ENCODE peak calls at places on chromosomes 12 and 14, in eight cellular contexts. G is caudate nucleus; J is CD4-positive, alpha-beta T cell; Q is ascending aorta; Z is cardiac muscle cell; B is gastrocnemius medialis; U is keratinocyte; D is CD8-positive, alpha-beta T cell. W is an unnamed sample.

GRCh38 chr14:55599250-55599879 is 19.4 kb downstream of the KTN1 start:
- DNase-seq in G (no peak), J (no peak), Q (no peak), Z (peak), B (no peak), U (no peak), D (no peak), W (no peak)

GRCh38 chr12:45543887-45544286 is 185.6 kb upstream of the ARID2 start:
- DNase-seq in G (peak), J (peak), Q (no peak), Z (peak), B (peak), U (peak), D (peak), W (peak)

GRCh38 chr14:23548351-23549318 is 2.9 kb downstream of the ZFHX2 start:
- DNase-seq in G (no peak), J (no peak), Q (no peak), Z (peak), B (no peak), U (no peak), D (no peak), W (no peak)

GRCh38 chr12:122123051-122123760 is 44.6 kb downstream of the MLXIP start:
- DNase-seq in G (peak), J (peak), Q (no peak), Z (peak), B (peak), U (no peak), D (peak), W (peak)

GRCh38 chr12:61272441-61272840 is 987.8 kb upstream of the USP15 start:
- DNase-seq in G (no peak), J (no peak), Q (no peak), Z (no peak), B (no peak), U (no peak), D (no peak), W (no peak)

GRCh38 chr14:49249022-49249421 is 337.2 kb downstream of the RPS29 start:
- DNase-seq in G (no peak), J (no peak), Q (no peak), Z (peak), B (no peak), U (no peak), D (no peak), W (no peak)

GRCh38 chr12:70719672-70720420 is 82.6 kb upstream of the PTPRB start:
- DNase-seq in G (peak), J (no peak), Q (no peak), Z (peak), B (no peak), U (no peak), D (peak), W (peak)

GRCh38 chr12:78115889-78116288 is 285.2 kb downstream of the NAV3 start:
- DNase-seq in G (no peak), J (no peak), Q (no peak), Z (no peak), B (no peak), U (no peak), D (no peak), W (no peak)

GRCh38 chr12:120225852-120226640 is 25.1 kb upstream of the RPLP0 start:
- DNase-seq in G (no peak), J (no peak), Q (no peak), Z (no peak), B (no peak), U (no peak), D (no peak), W (no peak)

GRCh38 chr12:70227911-70228310 is 15.3 kb upstream of the CNOT2 start:
- DNase-seq in G (no peak), J (no peak), Q (no peak), Z (no peak), B (no peak), U (no peak), D (no peak), W (no peak)

GRCh38 chr12:100437038-100437841 is 36.4 kb upstream of the NR1H4 start:
- DNase-seq in G (no peak), J (no peak), Q (no peak), Z (no peak), B (no peak), U (no peak), D (no peak), W (no peak)

GRCh38 chr12:95205685-95206084 is 11.6 kb downstream of the FGD6 start:
- DNase-seq in G (peak), J (no peak), Q (no peak), Z (peak), B (no peak), U (no peak), D (no peak), W (no peak)

GRCh38 chr12:124603910-124604775 is 36.7 kb upstream of the NCOR2 start:
- DNase-seq in G (no peak), J (no peak), Q (no peak), Z (no peak), B (no peak), U (no peak), D (no peak), W (no peak)

GRCh38 chr14:100688598-100689499 is 37.8 kb upstream of the DLK1 start:
- DNase-seq in G (no peak), J (no peak), Q (no peak), Z (peak), B (no peak), U (no peak), D (no peak), W (no peak)

GRCh38 chr14:104970231-104971068 is 7.7 kb downstream of the AHNAK2 start:
- DNase-seq in G (no peak), J (no peak), Q (no peak), Z (peak), B (peak), U (peak), D (no peak), W (no peak)

GRCh38 chr12:89733579-89734201 is 25.1 kb upstream of the ATP2B1 start:
- DNase-seq in G (no peak), J (no peak), Q (no peak), Z (peak), B (no peak), U (peak), D (no peak), W (no peak)

GRCh38 chr14:104435147-104436046 is 144.2 kb upstream of the C14orf180 start:
- DNase-seq in G (no peak), J (no peak), Q (no peak), Z (no peak), B (no peak), U (no peak), D (no peak), W (no peak)

GRCh38 chr12:7039403-7039802 is 21.1 kb upstream of the C1S start:
- DNase-seq in G (no peak), J (no peak), Q (no peak), Z (no peak), B (no peak), U (no peak), D (no peak), W (no peak)

GRCh38 chr12:4034926-4035325 is 161.7 kb upstream of the PARP11 start:
- DNase-seq in G (no peak), J (no peak), Q (no peak), Z (no peak), B (no peak), U (no peak), D (no peak), W (no peak)

GRCh38 chr14:73216035-73216434 is 21.3 kb upstream of the PAPLN start:
- DNase-seq in G (no peak), J (no peak), Q (no peak), Z (no peak), B (no peak), U (no peak), D (no peak), W (no peak)

GRCh38 chr12:124994435-124994975 is 1.1 kb downstream of the BRI3BP start:
- DNase-seq in G (no peak), J (no peak), Q (no peak), Z (peak), B (no peak), U (no peak), D (no peak), W (no peak)

GRCh38 chr12:81296556-81297305 is 218.9 kb downstream of the ACSS3 start:
- DNase-seq in G (no peak), J (no peak), Q (no peak), Z (peak), B (no peak), U (no peak), D (no peak), W (no peak)

GRCh38 chr12:105079011-105079570 is 5.2 kb downstream of the ALDH1L2 start:
- DNase-seq in G (no peak), J (no peak), Q (no peak), Z (no peak), B (no peak), U (no peak), D (no peak), W (no peak)

GRCh38 chr12:110355080-110355479 is 48.4 kb downstream of the ANAPC7 start:
- DNase-seq in G (no peak), J (no peak), Q (no peak), Z (no peak), B (no peak), U (no peak), D (no peak), W (no peak)

GRCh38 chr12:53602176-53602942 is 23.8 kb downstream of the ATF7 start:
- DNase-seq in G (no peak), J (no peak), Q (no peak), Z (no peak), B (no peak), U (no peak), D (no peak), W (no peak)

GRCh38 chr14:68392393-68393085 is 400.3 kb downstream of the ZFP36L1 start:
- DNase-seq in G (no peak), J (no peak), Q (peak), Z (peak), B (peak), U (no peak), D (no peak), W (no peak)

GRCh38 chr12:93851245-93851665 is 174.1 kb downstream of the CRADD start:
- DNase-seq in G (no peak), J (no peak), Q (no peak), Z (no peak), B (no peak), U (no peak), D (no peak), W (no peak)

GRCh38 chr12:56476972-56477432 is 8.6 kb downstream of the SPRYD4 start:
- DNase-seq in G (no peak), J (no peak), Q (no peak), Z (no peak), B (no peak), U (no peak), D (no peak), W (no peak)

GRCh38 chr12:9198012-9198411 is 10.2 kb downstream of the PZP start:
- DNase-seq in G (no peak), J (no peak), Q (no peak), Z (no peak), B (no peak), U (no peak), D (no peak), W (no peak)

GRCh38 chr12:109065154-109065852 is 12.9 kb downstream of the USP30 start:
- DNase-seq in G (no peak), J (no peak), Q (no peak), Z (no peak), B (no peak), U (no peak), D (no peak), W (no peak)

GRCh38 chr14:41718477-41719166 is 111.9 kb downstream of the LRFN5 start:
- DNase-seq in G (no peak), J (no peak), Q (no peak), Z (no peak), B (no peak), U (no peak), D (no peak), W (no peak)

GRCh38 chr14:36600431-36600830 is 18.0 kb upstream of the NKX2-8 start:
- DNase-seq in G (no peak), J (no peak), Q (no peak), Z (no peak), B (no peak), U (no peak), D (no peak), W (no peak)

GRCh38 chr12:65565601-65566560 is 258.4 kb upstream of the HMGA2 start:
- DNase-seq in G (no peak), J (no peak), Q (no peak), Z (peak), B (no peak), U (no peak), D (no peak), W (no peak)

GRCh38 chr12:1691123-1692007 is 495 bp downstream of the ADIPOR2 start:
- DNase-seq in G (no peak), J (peak), Q (no peak), Z (peak), B (no peak), U (no peak), D (no peak), W (no peak)

GRCh38 chr12:20369164-20370000 is 1.0 kb downstream of the PDE3A start:
- DNase-seq in G (peak), J (no peak), Q (no peak), Z (peak), B (peak), U (no peak), D (no peak), W (peak)

GRCh38 chr12:63151061-63151897 is at the start of gene AVPR1A:
- DNase-seq in G (no peak), J (no peak), Q (no peak), Z (no peak), B (peak), U (no peak), D (no peak), W (no peak)

GRCh38 chr12:12024958-12025682 is 45.6 kb upstream of the BCL2L14 start:
- DNase-seq in G (no peak), J (no peak), Q (no peak), Z (no peak), B (no peak), U (no peak), D (no peak), W (no peak)

GRCh38 chr12:122366685-122367475 is 55.6 kb downstream of the CLIP1 start:
- DNase-seq in G (no peak), J (no peak), Q (no peak), Z (peak), B (peak), U (peak), D (no peak), W (no peak)

GRCh38 chr12:104971276-104971675 is 13.2 kb upstream of the SLC41A2 start:
- DNase-seq in G (no peak), J (no peak), Q (no peak), Z (no peak), B (no peak), U (no peak), D (no peak), W (no peak)

GRCh38 chr14:93055651-93056115 is 60.0 kb downstream of the ITPK1 start:
- DNase-seq in G (no peak), J (no peak), Q (no peak), Z (no peak), B (no peak), U (no peak), D (no peak), W (no peak)
- H3K27ac ChIP-seq in G (peak), J (no peak), Q (peak), Z (no peak), B (no peak), U (no peak), D (no peak), W (peak)

DNA sequence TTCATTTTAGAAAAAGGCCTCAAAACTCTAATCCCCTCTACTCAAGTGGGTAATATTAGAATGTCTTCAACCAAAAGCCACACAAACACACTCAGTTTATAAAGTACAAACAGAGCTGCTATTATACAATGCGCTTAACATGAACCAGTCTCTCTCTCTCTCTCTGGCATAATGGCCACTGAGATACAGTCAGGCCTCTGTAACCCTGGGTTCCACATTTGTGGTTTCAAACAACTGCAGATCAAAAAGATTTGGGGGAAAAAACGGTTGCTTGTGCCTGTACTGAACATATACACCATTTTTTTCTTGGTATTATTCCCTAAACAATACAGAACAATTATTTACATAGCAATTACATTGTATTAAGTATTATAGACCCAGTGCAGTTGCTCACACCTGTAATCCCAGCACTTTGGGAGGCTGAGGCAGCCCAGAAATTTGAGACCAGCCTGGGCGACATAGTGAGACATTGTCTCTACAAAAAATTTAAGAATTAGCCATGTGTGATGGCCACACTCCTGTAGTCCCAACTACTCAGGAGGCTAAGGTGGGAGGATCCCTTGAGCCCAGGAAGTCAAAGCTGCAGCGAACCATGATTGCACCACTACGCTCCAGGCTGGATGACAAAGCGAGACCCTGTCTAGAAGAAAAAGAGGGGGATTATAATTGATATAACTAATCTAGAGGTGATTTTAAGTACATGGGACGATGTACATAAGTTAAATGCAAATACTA is 5.6 kb downstream of the SLC11A2 start:
- DNase-seq in G (peak), J (no peak), Q (no peak), Z (no peak), B (no peak), U (no peak), D (no peak), W (no peak)
- H3K27ac ChIP-seq in G (peak), J (no peak), Q (no peak), Z (no peak), B (peak), U (no peak), D (no peak), W (peak)

DNA sequence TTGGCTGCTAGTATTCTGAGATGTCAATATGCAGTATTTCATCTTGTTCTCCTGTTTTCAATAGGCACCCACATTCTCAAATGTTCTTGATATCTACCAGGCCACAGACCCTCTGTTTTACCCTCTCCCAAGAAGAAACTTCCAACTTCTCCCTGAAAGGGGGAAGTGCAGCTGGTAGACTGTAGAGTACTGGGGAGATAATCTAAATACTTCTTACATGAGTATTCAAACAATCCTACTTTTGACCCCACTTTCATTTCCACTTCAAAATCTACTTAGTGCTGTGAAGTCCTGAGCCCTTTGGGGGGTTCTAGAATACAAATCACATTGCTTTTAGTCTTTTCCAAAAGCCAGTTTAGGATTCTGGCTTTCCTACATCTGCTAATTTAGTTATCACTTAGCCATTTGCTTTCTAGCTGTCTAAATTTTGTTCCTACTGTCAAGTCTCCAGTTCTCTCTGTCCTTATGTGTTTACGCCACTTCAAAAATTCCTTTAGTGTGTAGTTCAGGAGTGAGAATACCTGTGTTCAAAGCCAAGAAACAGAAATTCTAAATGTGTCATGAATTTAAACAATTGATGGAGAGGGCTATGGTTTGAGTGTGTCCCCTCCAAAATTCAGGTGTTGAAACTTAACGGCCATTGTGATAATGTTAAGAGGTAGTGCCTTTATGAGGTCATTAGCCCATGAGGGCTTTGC is 11.2 kb upstream of the CATSPERB start:
- DNase-seq in G (no peak), J (no peak), Q (no peak), Z (no peak), B (no peak), U (no peak), D (no peak), W (no peak)
- H3K27ac ChIP-seq in G (no peak), J (no peak), Q (no peak), Z (no peak), B (no peak), U (no peak), D (no peak), W (no peak)

DNA sequence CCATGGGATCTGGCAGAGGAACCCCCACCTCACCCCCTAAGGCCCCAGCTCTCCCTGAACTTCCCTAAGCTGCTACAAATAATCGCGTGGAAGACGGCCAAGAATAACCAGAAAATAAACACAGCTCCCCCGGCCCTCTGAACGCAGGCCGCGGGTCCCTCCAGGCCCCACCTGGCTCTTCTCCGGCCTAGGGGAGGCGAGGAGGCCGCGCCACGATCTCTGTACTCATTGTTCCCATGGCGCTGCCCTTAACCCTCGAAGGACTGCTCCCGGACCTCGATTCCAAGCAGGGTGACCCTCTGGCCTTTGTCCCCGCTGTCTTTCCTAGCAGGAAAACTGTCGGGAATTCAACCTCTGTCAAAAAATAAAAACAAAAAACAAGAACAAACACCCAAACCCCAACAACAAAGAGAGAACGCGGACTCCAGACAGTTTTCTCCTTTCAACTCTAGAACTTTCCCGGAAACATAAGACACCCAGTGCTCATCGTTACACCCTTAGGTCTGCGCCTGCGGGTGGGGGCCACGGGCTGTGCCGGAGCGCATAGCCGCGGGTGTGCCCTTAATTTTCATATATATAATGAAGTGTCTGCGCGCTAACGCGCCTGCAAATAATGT is 34.0 kb upstream of the TBX5 start:
- DNase-seq in G (no peak), J (no peak), Q (no peak), Z (no peak), B (no peak), U (no peak), D (no peak), W (no peak)
- H3K27ac ChIP-seq in G (no peak), J (no peak), Q (no peak), Z (no peak), B (no peak), U (no peak), D (no peak), W (no peak)

GRCh38 chr12:26520154-26520553 is 312.8 kb downstream of the ITPR2 start:
- DNase-seq in G (no peak), J (no peak), Q (no peak), Z (no peak), B (no peak), U (no peak), D (no peak), W (no peak)

GRCh38 chr12:26527702-26528101 is 305.3 kb downstream of the ITPR2 start:
- DNase-seq in G (no peak), J (no peak), Q (no peak), Z (no peak), B (no peak), U (no peak), D (no peak), W (no peak)

GRCh38 chr12:26520869-26521268 is 312.1 kb downstream of the ITPR2 start:
- DNase-seq in G (no peak), J (no peak), Q (no peak), Z (no peak), B (no peak), U (no peak), D (no peak), W (no peak)

GRCh38 chr12:26524862-26525465 is 308.0 kb downstream of the ITPR2 start:
- DNase-seq in G (no peak), J (no peak), Q (no peak), Z (peak), B (no peak), U (no peak), D (no peak), W (no peak)

GRCh38 chr12:26523708-26524150 is 309.3 kb downstream of the ITPR2 start:
- DNase-seq in G (peak), J (no peak), Q (peak), Z (peak), B (peak), U (peak), D (no peak), W (peak)
- H3K27ac ChIP-seq in G (peak), J (no peak), Q (no peak), Z (no peak), B (peak), U (peak), D (no peak), W (peak)

W was measured in substantia nigra.